ENCODE peak calls at places on chromosomes 5 and 9, in four cellular contexts. B is Calu3, A is PC-9, P is cardiac fibroblast. G is an unnamed sample.
A peak's percentile ranks its signal among the peaks of the same experiment; 100 is the strongest.

GRCh38 chr9:131625388-131625787 is 80.1 kb downstream of the PRRT1B start:
- DNase-seq in B (no peak), A (no peak), P (no peak), G (no peak)

GRCh38 chr5:140041492-140042421 is 1.3 kb downstream of the NRG2 start:
- DNase-seq in B (peak; percentile 74), A (peak; percentile 63), P (peak; percentile 38), G (peak; percentile 59)

GRCh38 chr5:53874409-53874808 is 314.0 kb downstream of the NDUFS4 start:
- DNase-seq in B (peak; percentile 9), A (no peak), P (peak; percentile 36), G (no peak)

GRCh38 chr5:37043693-37044092 is 167.1 kb downstream of the NIPBL start:
- DNase-seq in B (no peak), A (no peak), P (peak; percentile 19), G (no peak)

GRCh38 chr9:61665829-61666228 is 476.0 kb downstream of the SPATA31A7 start:
- DNase-seq in B (no peak), A (no peak), P (no peak), G (no peak)

GRCh38 chr5:157603333-157604190 is 28.0 kb upstream of the ADAM19 start:
- DNase-seq in B (peak; percentile 56), A (peak; percentile 29), P (peak; percentile 94), G (no peak)

GRCh38 chr5:111697215-111697614 is 59.8 kb downstream of the NREP start:
- DNase-seq in B (no peak), A (no peak), P (no peak), G (no peak)

GRCh38 chr9:93096131-93096802 is at the start of gene CARD19:
- DNase-seq in B (peak; percentile 61), A (peak; percentile 71), P (peak; percentile 24), G (peak; percentile 43)

GRCh38 chr9:93452710-93453046 is 703 bp downstream of the FAM120AOS start:
- DNase-seq in B (no peak), A (no peak), P (no peak), G (no peak)

GRCh38 chr9:4269872-4270271 is 30.0 kb downstream of the GLIS3 start:
- DNase-seq in B (no peak), A (no peak), P (no peak), G (no peak)

GRCh38 chr9:113343732-113344231 is 3.7 kb upstream of the WDR31 start:
- DNase-seq in B (peak; percentile 25), A (peak; percentile 38), P (peak; percentile 25), G (no peak)

GRCh38 chr5:149775785-149776184 is 45.7 kb downstream of the PPARGC1B start:
- DNase-seq in B (peak; percentile 33), A (no peak), P (peak; percentile 40), G (no peak)

GRCh38 chr5:153592081-153592480 is 101.6 kb downstream of the GRIA1 start:
- DNase-seq in B (no peak), A (no peak), P (no peak), G (no peak)

GRCh38 chr5:78803386-78803785 is 154.8 kb upstream of the LHFPL2 start:
- DNase-seq in B (no peak), A (no peak), P (peak; percentile 14), G (no peak)

GRCh38 chr9:136352682-136353081 is 10.9 kb downstream of the DNLZ start:
- DNase-seq in B (no peak), A (no peak), P (no peak), G (no peak)

GRCh38 chr5:52771343-52772039 is 16.2 kb upstream of the ITGA1 start:
- DNase-seq in B (no peak), A (no peak), P (no peak), G (peak; percentile 32)

GRCh38 chr5:140324041-140324833 is 21.3 kb upstream of the PFDN1 start:
- DNase-seq in B (no peak), A (no peak), P (peak; percentile 65), G (no peak)

GRCh38 chr5:8050616-8051015 is 181.7 kb downstream of the MTRR start:
- DNase-seq in B (no peak), A (no peak), P (no peak), G (no peak)

GRCh38 chr9:116142706-116143492 is 10.7 kb upstream of the PAPPA start:
- DNase-seq in B (no peak), A (no peak), P (peak; percentile 10), G (no peak)

GRCh38 chr9:111559000-111559610 is 34.1 kb downstream of the ZNF483 start:
- DNase-seq in B (no peak), A (peak; percentile 37), P (peak; percentile 69), G (no peak)

GRCh38 chr9:97487107-97487506 is 14.4 kb upstream of the TMOD1 start:
- DNase-seq in B (no peak), A (no peak), P (peak; percentile 55), G (no peak)
- TF ChIP-seq CTCF in B (no peak), A (peak; percentile 53), P (peak; percentile 56), G (no peak)

DNA sequence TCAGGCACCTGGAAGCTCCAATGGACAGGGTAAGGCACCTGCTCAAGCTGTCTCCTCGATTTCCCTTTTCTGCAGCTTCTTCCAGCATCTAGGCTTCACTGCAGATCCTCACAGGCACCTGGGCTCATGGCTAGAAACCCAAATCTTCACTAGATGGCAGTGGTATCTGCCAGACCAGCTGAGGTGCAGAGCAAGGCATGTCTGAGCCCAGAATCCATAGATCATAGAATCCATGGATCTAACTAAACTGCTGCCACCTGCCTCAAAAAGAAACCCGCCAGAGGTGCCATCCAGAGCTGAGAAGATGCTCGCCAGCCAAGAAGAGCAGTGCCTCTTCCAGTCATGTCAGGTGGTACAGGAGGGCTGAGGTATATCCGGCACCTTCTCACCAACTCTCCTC is 6.9 kb downstream of the SHC3 start:
- DNase-seq in B (no peak), A (no peak), P (no peak), G (no peak)
- TF ChIP-seq CTCF in B (no peak), A (no peak), P (no peak), G (no peak)

DNA sequence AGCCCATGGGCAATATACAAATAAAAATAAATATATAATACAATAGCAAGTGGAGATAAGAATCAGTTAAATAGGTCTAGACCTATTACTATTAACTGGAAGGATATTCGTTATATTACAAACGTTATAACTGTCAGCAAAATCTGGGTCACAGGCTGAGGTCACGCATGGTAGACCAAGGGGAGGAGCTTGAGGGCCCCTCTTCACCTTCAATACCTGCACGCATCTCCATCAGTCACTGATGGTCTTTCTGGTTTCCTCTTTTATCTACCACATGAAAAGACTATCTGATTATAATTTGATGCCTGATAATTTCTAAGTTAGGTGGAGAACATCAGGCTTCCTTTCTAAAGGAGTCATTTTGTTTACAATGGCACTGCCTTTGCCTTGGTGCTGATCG is 43.2 kb downstream of the MAT2B start:
- DNase-seq in B (no peak), A (no peak), P (no peak), G (no peak)
- TF ChIP-seq CTCF in B (no peak), A (no peak), P (no peak), G (no peak)

GRCh38 chr5:80711938-80712337 is 57.2 kb upstream of the DHFR start:
- DNase-seq in B (peak; percentile 51), A (peak; percentile 9), P (peak; percentile 47), G (peak; percentile 15)
- TF ChIP-seq CTCF in B (peak; percentile 41), A (peak; percentile 52), P (peak; percentile 58), G (peak; percentile 41)

GRCh38 chr5:148085934-148086333 is 22.2 kb downstream of the SPINK5 start:
- DNase-seq in B (no peak), A (no peak), P (peak; percentile 3), G (no peak)

GRCh38 chr5:148091991-148092964 is 28.5 kb downstream of the SPINK5 start:
- DNase-seq in B (no peak), A (no peak), P (no peak), G (no peak)

GRCh38 chr5:148094336-148094735 is 30.6 kb downstream of the SPINK5 start:
- DNase-seq in B (no peak), A (no peak), P (no peak), G (no peak)

GRCh38 chr5:148090780-148091221 is 27.0 kb downstream of the SPINK5 start:
- DNase-seq in B (peak; percentile 12), A (peak; percentile 3), P (no peak), G (no peak)

GRCh38 chr5:148090200-148090599 is 26.4 kb downstream of the SPINK5 start:
- DNase-seq in B (no peak), A (no peak), P (no peak), G (no peak)
- TF ChIP-seq CTCF in B (no peak), A (no peak), P (no peak), G (no peak)

GRCh38 chr5:103260951-103261350 is 2.4 kb downstream of the MACIR start:
- DNase-seq in B (no peak), A (no peak), P (no peak), G (peak; percentile 68)

GRCh38 chr5:103258957-103259704 is 568 bp downstream of the MACIR start:
- DNase-seq in B (peak; percentile 78), A (peak; percentile 70), P (peak; percentile 47), G (peak; percentile 64)

GRCh38 chr5:103259705-103260355 is 1.3 kb downstream of the MACIR start:
- DNase-seq in B (no peak), A (peak; percentile 33), P (peak; percentile 48), G (no peak)

GRCh38 chr5:103256178-103256577 is 2.4 kb upstream of the MACIR start:
- DNase-seq in B (no peak), A (no peak), P (no peak), G (no peak)

GRCh38 chr5:103258368-103258956 is at the start of gene MACIR:
- DNase-seq in B (peak; percentile 99), A (peak; percentile 97), P (peak; percentile 97), G (peak; percentile 90)
- TF ChIP-seq CTCF in B (no peak), A (no peak), P (no peak), G (no peak)